ENCODE peak calls at places on chromosome X, in four cellular contexts. U, W, P and Z are unnamed samples.

GRCh38 chrX:45849261-45849660 is 648.6 kb upstream of the DIPK2B start:
- DNase-seq in U (peak; percentile 85), W (peak; percentile 36), P (peak; percentile 88), Z (peak; percentile 8)

GRCh38 chrX:65871671-65872311 is 168.1 kb downstream of the VSIG4 start:
- DNase-seq in P (no peak), U (peak; percentile 74), W (peak; percentile 73), Z (peak; percentile 3)

GRCh38 chrX:17291141-17291900 is 83.7 kb upstream of the NHS start:
- DNase-seq in P (no peak), W (no peak), U (peak; percentile 64), Z (no peak)

GRCh38 chrX:33307954-33308353 is 96.6 kb upstream of the DMD start:
- DNase-seq in U (peak; percentile 1), W (no peak), P (peak; percentile 11), Z (no peak)

GRCh38 chrX:87664381-87664780 is 146.8 kb downstream of the KLHL4 start:
- DNase-seq in U (peak; percentile 57), W (no peak), P (peak; percentile 62), Z (no peak)

GRCh38 chrX:134202561-134202960 is 34.4 kb upstream of the CCDC160 start:
- DNase-seq in W (no peak), P (no peak), U (no peak), Z (no peak)

GRCh38 chrX:119181491-119181890 is 53.9 kb upstream of the KIAA1210 start:
- DNase-seq in W (peak; percentile 52), U (peak; percentile 70), P (no peak), Z (no peak)

GRCh38 chrX:134807039-134807729 is 148.9 kb upstream of the PLAC1 start:
- DNase-seq in U (peak; percentile 83), P (peak; percentile 91), W (peak; percentile 83), Z (peak; percentile 74)

GRCh38 chrX:132623307-132623706 is 134.5 kb upstream of the MBNL3 start:
- DNase-seq in W (no peak), U (no peak), P (no peak), Z (no peak)

GRCh38 chrX:24542756-24543155 is 77.7 kb downstream of the PDK3 start:
- DNase-seq in U (no peak), W (no peak), P (no peak), Z (no peak)

GRCh38 chrX:17052210-17052609 is 105.8 kb downstream of the REPS2 start:
- DNase-seq in U (no peak), W (no peak), P (no peak), Z (no peak)

GRCh38 chrX:47196098-47196497 is 2.5 kb downstream of the UBA1 start:
- DNase-seq in W (no peak), P (no peak), U (no peak), Z (no peak)
- TF ChIP-seq CTCF in W (no peak), P (no peak), U (no peak), Z (no peak)

GRCh38 chrX:106957856-106958255 is 37.7 kb downstream of the CLDN2 start:
- DNase-seq in U (no peak), W (no peak), P (no peak), Z (no peak)

GRCh38 chrX:106963111-106963510 is 36.9 kb downstream of the MORC4 start:
- DNase-seq in W (no peak), P (no peak), U (no peak), Z (no peak)

GRCh38 chrX:106964290-106964689 is 35.7 kb downstream of the MORC4 start:
- DNase-seq in P (no peak), U (no peak), W (no peak), Z (no peak)

GRCh38 chrX:106955004-106955772 is 35.0 kb downstream of the CLDN2 start:
- DNase-seq in W (no peak), U (peak; percentile 82), P (peak; percentile 59), Z (no peak)

DNA sequence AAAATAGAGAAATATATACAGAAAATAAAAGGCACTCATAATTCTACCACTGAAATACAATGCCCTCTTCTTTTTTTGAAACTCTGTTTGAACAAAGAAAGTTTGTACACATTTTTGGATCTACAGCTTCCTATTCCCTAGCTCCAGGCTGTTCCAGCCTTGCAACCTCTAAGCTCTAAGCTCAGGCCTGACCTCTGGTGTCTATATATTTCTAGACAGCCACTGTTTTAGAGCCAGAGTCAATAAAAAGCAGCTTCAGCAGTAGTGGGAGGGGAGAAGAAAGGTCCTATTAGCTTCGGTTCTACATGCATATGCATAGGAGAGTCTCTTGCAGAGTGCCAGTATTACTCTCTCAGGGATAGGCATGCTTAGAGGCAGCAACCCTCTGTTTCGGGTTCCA is 39.7 kb downstream of the CLDN2 start:
- DNase-seq in U (peak; percentile 64), P (peak; percentile 72), W (peak; percentile 17), Z (no peak)
- TF ChIP-seq CTCF in U (peak; percentile 64), P (peak; percentile 65), W (no peak), Z (no peak)

GRCh38 chrX:130990723-130991122 is 67.4 kb upstream of the ARHGAP36 start:
- DNase-seq in P (no peak), U (no peak), W (no peak), Z (no peak)

GRCh38 chrX:130999360-130999759 is 58.8 kb upstream of the ARHGAP36 start:
- DNase-seq in P (no peak), W (no peak), U (no peak), Z (no peak)

GRCh38 chrX:130995351-130995967 is 62.7 kb upstream of the ARHGAP36 start:
- DNase-seq in U (no peak), W (no peak), P (no peak), Z (no peak)

GRCh38 chrX:130994671-130995070 is 63.5 kb upstream of the ARHGAP36 start:
- DNase-seq in U (peak; percentile 40), P (peak; percentile 12), W (peak; percentile 32), Z (peak; percentile 5)
- TF ChIP-seq CTCF in U (peak; percentile 76), P (peak; percentile 36), W (peak; percentile 17), Z (no peak)

GRCh38 chrX:147838465-147839131 is 73.1 kb upstream of the FMR1 start:
- DNase-seq in P (peak; percentile 10), U (no peak), W (no peak), Z (no peak)
- TF ChIP-seq CTCF in P (peak; percentile 21), U (peak; percentile 46), W (peak; percentile 20), Z (no peak)

DNA sequence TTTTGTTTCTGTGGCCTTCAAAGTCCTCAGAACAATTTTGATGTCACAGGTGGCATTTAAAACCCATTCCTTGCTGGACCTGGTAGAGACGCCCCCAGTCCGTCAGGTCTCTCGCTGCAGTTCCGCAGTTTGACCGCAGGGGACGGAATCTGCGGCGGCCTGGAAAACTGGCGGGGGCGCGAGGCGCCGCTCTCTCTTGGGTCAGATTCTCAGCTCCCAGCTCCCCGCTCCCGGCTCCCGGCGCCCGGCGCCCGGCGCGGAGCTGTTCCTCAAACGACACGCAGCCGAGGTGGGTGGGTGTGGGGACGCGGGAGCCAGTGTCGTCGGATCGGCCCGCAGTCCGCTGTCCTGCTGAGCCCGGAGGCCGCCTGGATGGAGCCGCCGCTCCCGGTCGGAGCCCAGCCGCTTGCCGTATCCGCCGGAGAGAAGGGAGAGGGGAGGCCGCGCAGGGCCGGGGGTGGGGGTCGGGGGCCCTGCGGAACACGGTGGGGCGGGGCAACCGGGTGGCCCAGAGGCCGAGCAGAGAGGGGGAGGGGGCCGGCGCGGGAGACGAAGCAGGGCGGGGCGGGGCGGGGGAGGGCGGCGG is at the start of gene OCRL:
- DNase-seq in P (peak; percentile 68), U (peak; percentile 77), W (peak; percentile 79), Z (peak; percentile 83)
- TF ChIP-seq CTCF in P (peak; percentile 72), U (peak; percentile 60), W (peak; percentile 49), Z (peak; percentile 46)